ENCODE peak calls at places on chromosomes 1 and 21, in nine cellular contexts. L is CD4-positive, CD25-positive, alpha-beta regulatory T cell; I is GM12865; P is stimulated activated CD4-positive, alpha-beta T cell treated with anti-CD3 and anti-CD28 coated beads, Interleukin-12 subunit alpha, Interleukin-12 subunit beta, amount 100 ng/mL, for 4 hours; E is activated gamma-delta T cell; D is upper lobe of right lung; B is NCI-H1105; X is substantia nigra; S is NCI-H345. Q is an unnamed sample.

GRCh38 chr1:164735315-164736052 is 176.5 kb downstream of the PBX1 start:
- DNase-seq in L (no peak), I (no peak), P (no peak), E (no peak), D (no peak), B (no peak), X (no peak), S (peak), Q (peak)

GRCh38 chr1:28395181-28395580 is 25.6 kb downstream of the PHACTR4 start:
- DNase-seq in L (no peak), I (no peak), P (no peak), E (no peak), D (no peak), B (no peak), X (no peak), S (no peak), Q (no peak)

GRCh38 chr1:97202481-97202880 is 480.9 kb downstream of the PTBP2 start:
- DNase-seq in L (no peak), I (no peak), P (no peak), E (no peak), D (no peak), B (no peak), X (no peak), S (no peak), Q (no peak)

GRCh38 chr1:173062156-173062938 is 11.6 kb upstream of the TNFSF18 start:
- DNase-seq in L (no peak), I (no peak), P (no peak), E (no peak), D (no peak), B (no peak), X (no peak), S (no peak), Q (peak)

GRCh38 chr21:34885636-34886553 is 163.2 kb downstream of the RUNX1 start:
- DNase-seq in L (peak), I (no peak), P (no peak), E (no peak), D (no peak), B (no peak), X (no peak), S (no peak), Q (no peak)

GRCh38 chr21:41932191-41932575 is 21.6 kb downstream of the C2CD2 start:
- DNase-seq in L (no peak), I (no peak), P (no peak), E (no peak), D (no peak), B (no peak), X (no peak), S (no peak), Q (no peak)

GRCh38 chr1:181482001-181482430 is 1.3 kb upstream of the CACNA1E start:
- DNase-seq in L (no peak), I (no peak), P (no peak), E (no peak), D (no peak), B (no peak), X (no peak), S (no peak), Q (no peak)

GRCh38 chr1:33120436-33121231 is 39.7 kb downstream of the AZIN2 start:
- DNase-seq in L (no peak), I (no peak), P (no peak), E (no peak), D (no peak), B (no peak), X (no peak), S (no peak), Q (no peak)

GRCh38 chr1:230427477-230427876 is 1.3 kb upstream of the PGBD5 start:
- DNase-seq in L (no peak), I (no peak), P (no peak), E (no peak), D (no peak), B (no peak), X (no peak), S (no peak), Q (no peak)

GRCh38 chr1:38730511-38731397 is 128.8 kb downstream of the RRAGC start:
- DNase-seq in L (no peak), I (no peak), P (no peak), E (no peak), D (no peak), B (no peak), X (no peak), S (no peak), Q (no peak)

GRCh38 chr1:39663559-39663958 is 8.3 kb downstream of the NT5C1A start:
- DNase-seq in L (no peak), I (no peak), P (no peak), E (no peak), D (no peak), B (no peak), X (no peak), S (no peak), Q (no peak)

GRCh38 chr21:33428669-33429068 is 25.5 kb downstream of the IFNGR2 start:
- DNase-seq in L (no peak), I (no peak), P (no peak), E (no peak), D (peak), B (no peak), X (no peak), S (no peak), Q (no peak)

GRCh38 chr1:22223176-22223575 is 80.3 kb upstream of the WNT4 start:
- DNase-seq in L (no peak), I (no peak), P (no peak), E (no peak), D (peak), B (no peak), X (no peak), S (no peak), Q (no peak)

Q was measured in DMS153.